ENCODE peak calls at places on chromosomes 5 and 9, in ten cellular contexts. One of them, this sample, is unnamed.
A peak's percentile ranks its signal among the peaks of the same experiment; 100 is the strongest.

GRCh38 chr5:74382864-74383618 is 257.5 kb downstream of the ENC1 start:
- DNase-seq in prostate gland: no peak
- DNase-seq in activated CD4-positive, alpha-beta T cell treated with anti-CD3 and anti-CD28 coated beads, Interleukin-2, amount 50 U/mL, for 1 hour: no peak
- DNase-seq in HEK293T: peak; percentile 27
- DNase-seq in retina: no peak
- DNase-seq in H9: no peak
- DNase-seq in HL-60: no peak
- DNase-seq in activated CD8-positive, alpha-beta memory T cell treated with anti-CD3 and anti-CD28 coated beads, Interleukin-2, amount 10 ng/mL, durations not matched to agents 7 days and 5 days: no peak
- DNase-seq in kidney tubule cell: peak; percentile 43
- DNase-seq in effector CD4-positive, alpha-beta T cell: no peak
- DNase-seq in this sample: peak; percentile 50

GRCh38 chr9:122498883-122499288 is 11.7 kb upstream of the OR1J2 start:
- DNase-seq in retina: peak; percentile 21
- DNase-seq in effector CD4-positive, alpha-beta T cell: no peak
- DNase-seq in activated CD8-positive, alpha-beta memory T cell treated with anti-CD3 and anti-CD28 coated beads, Interleukin-2, amount 10 ng/mL, durations not matched to agents 7 days and 5 days: peak; percentile 49
- DNase-seq in prostate gland: peak; percentile 57
- DNase-seq in HL-60: peak; percentile 36
- DNase-seq in kidney tubule cell: peak; percentile 65
- DNase-seq in HEK293T: peak; percentile 51
- DNase-seq in H9: peak; percentile 80
- DNase-seq in activated CD4-positive, alpha-beta T cell treated with anti-CD3 and anti-CD28 coated beads, Interleukin-2, amount 50 U/mL, for 1 hour: no peak
- DNase-seq in this sample: peak; percentile 58

GRCh38 chr5:67144183-67144639 is 52.4 kb downstream of the CD180 start:
- DNase-seq in retina: no peak
- DNase-seq in activated CD8-positive, alpha-beta memory T cell treated with anti-CD3 and anti-CD28 coated beads, Interleukin-2, amount 10 ng/mL, durations not matched to agents 7 days and 5 days: no peak
- DNase-seq in effector CD4-positive, alpha-beta T cell: no peak
- DNase-seq in HEK293T: no peak
- DNase-seq in prostate gland: no peak
- DNase-seq in HL-60: no peak
- DNase-seq in kidney tubule cell: no peak
- DNase-seq in activated CD4-positive, alpha-beta T cell treated with anti-CD3 and anti-CD28 coated beads, Interleukin-2, amount 50 U/mL, for 1 hour: no peak
- DNase-seq in H9: no peak
- DNase-seq in this sample: no peak

GRCh38 chr5:168989731-168990505 is 311.0 kb downstream of the SLIT3 start:
- DNase-seq in HEK293T: no peak
- DNase-seq in HL-60: no peak
- DNase-seq in effector CD4-positive, alpha-beta T cell: no peak
- DNase-seq in H9: no peak
- DNase-seq in activated CD8-positive, alpha-beta memory T cell treated with anti-CD3 and anti-CD28 coated beads, Interleukin-2, amount 10 ng/mL, durations not matched to agents 7 days and 5 days: no peak
- DNase-seq in prostate gland: no peak
- DNase-seq in activated CD4-positive, alpha-beta T cell treated with anti-CD3 and anti-CD28 coated beads, Interleukin-2, amount 50 U/mL, for 1 hour: no peak
- DNase-seq in kidney tubule cell: no peak
- DNase-seq in retina: no peak
- DNase-seq in this sample: no peak

GRCh38 chr9:126468141-126468825 is 141.7 kb downstream of the MVB12B start:
- DNase-seq in activated CD8-positive, alpha-beta memory T cell treated with anti-CD3 and anti-CD28 coated beads, Interleukin-2, amount 10 ng/mL, durations not matched to agents 7 days and 5 days: no peak
- DNase-seq in HEK293T: no peak
- DNase-seq in retina: no peak
- DNase-seq in H9: no peak
- DNase-seq in activated CD4-positive, alpha-beta T cell treated with anti-CD3 and anti-CD28 coated beads, Interleukin-2, amount 50 U/mL, for 1 hour: no peak
- DNase-seq in kidney tubule cell: no peak
- DNase-seq in effector CD4-positive, alpha-beta T cell: no peak
- DNase-seq in HL-60: no peak
- DNase-seq in prostate gland: no peak
- DNase-seq in this sample: no peak

GRCh38 chr5:134119720-134120119 is 5.2 kb downstream of the TCF7 start:
- DNase-seq in effector CD4-positive, alpha-beta T cell: no peak
- DNase-seq in kidney tubule cell: no peak
- DNase-seq in H9: no peak
- DNase-seq in HEK293T: no peak
- DNase-seq in activated CD4-positive, alpha-beta T cell treated with anti-CD3 and anti-CD28 coated beads, Interleukin-2, amount 50 U/mL, for 1 hour: no peak
- DNase-seq in activated CD8-positive, alpha-beta memory T cell treated with anti-CD3 and anti-CD28 coated beads, Interleukin-2, amount 10 ng/mL, durations not matched to agents 7 days and 5 days: no peak
- DNase-seq in retina: no peak
- DNase-seq in prostate gland: no peak
- DNase-seq in HL-60: no peak
- DNase-seq in this sample: no peak

GRCh38 chr9:94490465-94490864 is 64.4 kb upstream of the PCAT7 start:
- DNase-seq in HL-60: no peak
- DNase-seq in retina: no peak
- DNase-seq in H9: no peak
- DNase-seq in prostate gland: no peak
- DNase-seq in kidney tubule cell: no peak
- DNase-seq in activated CD8-positive, alpha-beta memory T cell treated with anti-CD3 and anti-CD28 coated beads, Interleukin-2, amount 10 ng/mL, durations not matched to agents 7 days and 5 days: no peak
- DNase-seq in activated CD4-positive, alpha-beta T cell treated with anti-CD3 and anti-CD28 coated beads, Interleukin-2, amount 50 U/mL, for 1 hour: no peak
- DNase-seq in effector CD4-positive, alpha-beta T cell: no peak
- DNase-seq in HEK293T: no peak
- DNase-seq in this sample: peak; percentile 33

GRCh38 chr9:100066539-100066938 is 32.3 kb downstream of the ERP44 start:
- DNase-seq in HEK293T: peak; percentile 13
- DNase-seq in effector CD4-positive, alpha-beta T cell: no peak
- DNase-seq in prostate gland: no peak
- DNase-seq in H9: no peak
- DNase-seq in activated CD4-positive, alpha-beta T cell treated with anti-CD3 and anti-CD28 coated beads, Interleukin-2, amount 50 U/mL, for 1 hour: no peak
- DNase-seq in kidney tubule cell: no peak
- DNase-seq in HL-60: no peak
- DNase-seq in activated CD8-positive, alpha-beta memory T cell treated with anti-CD3 and anti-CD28 coated beads, Interleukin-2, amount 10 ng/mL, durations not matched to agents 7 days and 5 days: no peak
- DNase-seq in retina: peak; percentile 45
- DNase-seq in this sample: peak; percentile 12

GRCh38 chr9:104868687-104869404 is 59.1 kb downstream of the ABCA1 start:
- DNase-seq in HL-60: peak; percentile 84
- DNase-seq in activated CD4-positive, alpha-beta T cell treated with anti-CD3 and anti-CD28 coated beads, Interleukin-2, amount 50 U/mL, for 1 hour: no peak
- DNase-seq in retina: peak; percentile 82
- DNase-seq in HEK293T: peak; percentile 78
- DNase-seq in H9: peak; percentile 73
- DNase-seq in kidney tubule cell: peak; percentile 56
- DNase-seq in prostate gland: peak; percentile 25
- DNase-seq in activated CD8-positive, alpha-beta memory T cell treated with anti-CD3 and anti-CD28 coated beads, Interleukin-2, amount 10 ng/mL, durations not matched to agents 7 days and 5 days: no peak
- DNase-seq in effector CD4-positive, alpha-beta T cell: no peak
- DNase-seq in this sample: peak; percentile 92

GRCh38 chr9:135835131-135835530 is 72.2 kb downstream of the CAMSAP1 start:
- DNase-seq in activated CD4-positive, alpha-beta T cell treated with anti-CD3 and anti-CD28 coated beads, Interleukin-2, amount 50 U/mL, for 1 hour: no peak
- DNase-seq in HL-60: no peak
- DNase-seq in HEK293T: no peak
- DNase-seq in effector CD4-positive, alpha-beta T cell: no peak
- DNase-seq in kidney tubule cell: no peak
- DNase-seq in retina: no peak
- DNase-seq in prostate gland: no peak
- DNase-seq in H9: no peak
- DNase-seq in activated CD8-positive, alpha-beta memory T cell treated with anti-CD3 and anti-CD28 coated beads, Interleukin-2, amount 10 ng/mL, durations not matched to agents 7 days and 5 days: no peak
- DNase-seq in this sample: no peak

GRCh38 chr5:138000102-138000723 is 32.7 kb downstream of the FAM13B start:
- DNase-seq in activated CD8-positive, alpha-beta memory T cell treated with anti-CD3 and anti-CD28 coated beads, Interleukin-2, amount 10 ng/mL, durations not matched to agents 7 days and 5 days: no peak
- DNase-seq in retina: no peak
- DNase-seq in HEK293T: no peak
- DNase-seq in effector CD4-positive, alpha-beta T cell: no peak
- DNase-seq in prostate gland: no peak
- DNase-seq in activated CD4-positive, alpha-beta T cell treated with anti-CD3 and anti-CD28 coated beads, Interleukin-2, amount 50 U/mL, for 1 hour: no peak
- DNase-seq in H9: no peak
- DNase-seq in kidney tubule cell: peak; percentile 88
- DNase-seq in HL-60: no peak
- DNase-seq in this sample: peak; percentile 26

GRCh38 chr9:78694950-78695349 is 398.0 kb downstream of the PSAT1 start:
- DNase-seq in effector CD4-positive, alpha-beta T cell: no peak
- DNase-seq in prostate gland: no peak
- DNase-seq in HEK293T: no peak
- DNase-seq in retina: peak; percentile 28
- DNase-seq in activated CD8-positive, alpha-beta memory T cell treated with anti-CD3 and anti-CD28 coated beads, Interleukin-2, amount 10 ng/mL, durations not matched to agents 7 days and 5 days: no peak
- DNase-seq in kidney tubule cell: no peak
- DNase-seq in HL-60: peak; percentile 18
- DNase-seq in H9: no peak
- DNase-seq in activated CD4-positive, alpha-beta T cell treated with anti-CD3 and anti-CD28 coated beads, Interleukin-2, amount 50 U/mL, for 1 hour: no peak
- DNase-seq in this sample: no peak

GRCh38 chr5:112200132-112200531 is 218.9 kb downstream of the EPB41L4A start:
- DNase-seq in HEK293T: no peak
- DNase-seq in prostate gland: no peak
- DNase-seq in retina: no peak
- DNase-seq in activated CD8-positive, alpha-beta memory T cell treated with anti-CD3 and anti-CD28 coated beads, Interleukin-2, amount 10 ng/mL, durations not matched to agents 7 days and 5 days: no peak
- DNase-seq in kidney tubule cell: peak; percentile 25
- DNase-seq in HL-60: no peak
- DNase-seq in activated CD4-positive, alpha-beta T cell treated with anti-CD3 and anti-CD28 coated beads, Interleukin-2, amount 50 U/mL, for 1 hour: no peak
- DNase-seq in H9: no peak
- DNase-seq in effector CD4-positive, alpha-beta T cell: no peak
- DNase-seq in this sample: no peak

GRCh38 chr9:71793386-71794105 is 25.2 kb upstream of the CEMIP2 start:
- DNase-seq in prostate gland: no peak
- DNase-seq in HEK293T: no peak
- DNase-seq in activated CD4-positive, alpha-beta T cell treated with anti-CD3 and anti-CD28 coated beads, Interleukin-2, amount 50 U/mL, for 1 hour: no peak
- DNase-seq in effector CD4-positive, alpha-beta T cell: no peak
- DNase-seq in kidney tubule cell: peak; percentile 94
- DNase-seq in activated CD8-positive, alpha-beta memory T cell treated with anti-CD3 and anti-CD28 coated beads, Interleukin-2, amount 10 ng/mL, durations not matched to agents 7 days and 5 days: no peak
- DNase-seq in H9: peak; percentile 73
- DNase-seq in HL-60: no peak
- DNase-seq in retina: no peak
- DNase-seq in this sample: peak; percentile 95

GRCh38 chr5:114122852-114123251 is 239.0 kb upstream of the KCNN2 start:
- DNase-seq in activated CD4-positive, alpha-beta T cell treated with anti-CD3 and anti-CD28 coated beads, Interleukin-2, amount 50 U/mL, for 1 hour: no peak
- DNase-seq in prostate gland: no peak
- DNase-seq in activated CD8-positive, alpha-beta memory T cell treated with anti-CD3 and anti-CD28 coated beads, Interleukin-2, amount 10 ng/mL, durations not matched to agents 7 days and 5 days: no peak
- DNase-seq in retina: no peak
- DNase-seq in effector CD4-positive, alpha-beta T cell: no peak
- DNase-seq in H9: no peak
- DNase-seq in HL-60: no peak
- DNase-seq in HEK293T: no peak
- DNase-seq in kidney tubule cell: no peak
- DNase-seq in this sample: no peak

GRCh38 chr9:29214702-29215248 is 1641.5 kb upstream of the C9orf72 start:
- DNase-seq in HL-60: no peak
- DNase-seq in prostate gland: no peak
- DNase-seq in effector CD4-positive, alpha-beta T cell: no peak
- DNase-seq in activated CD8-positive, alpha-beta memory T cell treated with anti-CD3 and anti-CD28 coated beads, Interleukin-2, amount 10 ng/mL, durations not matched to agents 7 days and 5 days: no peak
- DNase-seq in H9: peak; percentile 43
- DNase-seq in HEK293T: no peak
- DNase-seq in kidney tubule cell: peak; percentile 19
- DNase-seq in retina: peak; percentile 79
- DNase-seq in activated CD4-positive, alpha-beta T cell treated with anti-CD3 and anti-CD28 coated beads, Interleukin-2, amount 50 U/mL, for 1 hour: no peak
- DNase-seq in this sample: peak; percentile 16

GRCh38 chr5:57221049-57221568 is 47.2 kb downstream of the GPBP1 start:
- DNase-seq in HL-60: peak; percentile 7
- DNase-seq in prostate gland: peak; percentile 38
- DNase-seq in retina: peak; percentile 46
- DNase-seq in HEK293T: peak; percentile 37
- DNase-seq in activated CD4-positive, alpha-beta T cell treated with anti-CD3 and anti-CD28 coated beads, Interleukin-2, amount 50 U/mL, for 1 hour: no peak
- DNase-seq in activated CD8-positive, alpha-beta memory T cell treated with anti-CD3 and anti-CD28 coated beads, Interleukin-2, amount 10 ng/mL, durations not matched to agents 7 days and 5 days: no peak
- DNase-seq in kidney tubule cell: peak; percentile 64
- DNase-seq in effector CD4-positive, alpha-beta T cell: peak; percentile 49
- DNase-seq in H9: no peak
- DNase-seq in this sample: peak; percentile 69

GRCh38 chr5:38660194-38660668 is 103.8 kb upstream of the LIFR start:
- DNase-seq in retina: no peak
- DNase-seq in HL-60: no peak
- DNase-seq in effector CD4-positive, alpha-beta T cell: no peak
- DNase-seq in activated CD4-positive, alpha-beta T cell treated with anti-CD3 and anti-CD28 coated beads, Interleukin-2, amount 50 U/mL, for 1 hour: no peak
- DNase-seq in HEK293T: peak; percentile 63
- DNase-seq in kidney tubule cell: peak; percentile 97
- DNase-seq in prostate gland: peak; percentile 93
- DNase-seq in activated CD8-positive, alpha-beta memory T cell treated with anti-CD3 and anti-CD28 coated beads, Interleukin-2, amount 10 ng/mL, durations not matched to agents 7 days and 5 days: no peak
- DNase-seq in H9: peak; percentile 91
- DNase-seq in this sample: peak; percentile 78

GRCh38 chr5:63247651-63248050 is 669.0 kb downstream of the LRRC70 start:
- DNase-seq in prostate gland: no peak
- DNase-seq in H9: no peak
- DNase-seq in activated CD4-positive, alpha-beta T cell treated with anti-CD3 and anti-CD28 coated beads, Interleukin-2, amount 50 U/mL, for 1 hour: no peak
- DNase-seq in HEK293T: no peak
- DNase-seq in kidney tubule cell: no peak
- DNase-seq in activated CD8-positive, alpha-beta memory T cell treated with anti-CD3 and anti-CD28 coated beads, Interleukin-2, amount 10 ng/mL, durations not matched to agents 7 days and 5 days: no peak
- DNase-seq in retina: no peak
- DNase-seq in HL-60: no peak
- DNase-seq in effector CD4-positive, alpha-beta T cell: no peak
- DNase-seq in this sample: no peak

GRCh38 chr5:159640921-159641320 is 275.4 kb upstream of the ADRA1B start:
- DNase-seq in kidney tubule cell: no peak
- DNase-seq in H9: no peak
- DNase-seq in activated CD4-positive, alpha-beta T cell treated with anti-CD3 and anti-CD28 coated beads, Interleukin-2, amount 50 U/mL, for 1 hour: no peak
- DNase-seq in HL-60: no peak
- DNase-seq in prostate gland: no peak
- DNase-seq in activated CD8-positive, alpha-beta memory T cell treated with anti-CD3 and anti-CD28 coated beads, Interleukin-2, amount 10 ng/mL, durations not matched to agents 7 days and 5 days: no peak
- DNase-seq in effector CD4-positive, alpha-beta T cell: no peak
- DNase-seq in retina: no peak
- DNase-seq in HEK293T: no peak
- DNase-seq in this sample: no peak

GRCh38 chr9:107644774-107645463 is 155.3 kb upstream of the KLF4 start:
- DNase-seq in HEK293T: no peak
- DNase-seq in H9: no peak
- DNase-seq in kidney tubule cell: peak; percentile 7
- DNase-seq in HL-60: peak; percentile 33
- DNase-seq in activated CD8-positive, alpha-beta memory T cell treated with anti-CD3 and anti-CD28 coated beads, Interleukin-2, amount 10 ng/mL, durations not matched to agents 7 days and 5 days: no peak
- DNase-seq in effector CD4-positive, alpha-beta T cell: no peak
- DNase-seq in activated CD4-positive, alpha-beta T cell treated with anti-CD3 and anti-CD28 coated beads, Interleukin-2, amount 50 U/mL, for 1 hour: no peak
- DNase-seq in prostate gland: no peak
- DNase-seq in retina: no peak
- DNase-seq in this sample: no peak

GRCh38 chr5:95449460-95449859 is 58.3 kb downstream of the FAM81B start:
- DNase-seq in prostate gland: no peak
- DNase-seq in activated CD4-positive, alpha-beta T cell treated with anti-CD3 and anti-CD28 coated beads, Interleukin-2, amount 50 U/mL, for 1 hour: no peak
- DNase-seq in HL-60: no peak
- DNase-seq in effector CD4-positive, alpha-beta T cell: no peak
- DNase-seq in retina: no peak
- DNase-seq in H9: peak; percentile 33
- DNase-seq in kidney tubule cell: peak; percentile 13
- DNase-seq in HEK293T: no peak
- DNase-seq in activated CD8-positive, alpha-beta memory T cell treated with anti-CD3 and anti-CD28 coated beads, Interleukin-2, amount 10 ng/mL, durations not matched to agents 7 days and 5 days: no peak
- DNase-seq in this sample: peak; percentile 35